ENCODE peak calls at places on chromosomes 12 and 14, in four cellular contexts. A, H, K and W are unnamed samples.

GRCh38 chr12:44317651-44318126 is 481.8 kb downstream of the TMEM117 start:
- DNase-seq in A (no peak), H (no peak), K (no peak), W (no peak)

GRCh38 chr14:71105177-71105576 is 197.9 kb downstream of the PCNX1 start:
- DNase-seq in A (no peak), H (no peak), K (no peak), W (no peak)

GRCh38 chr14:68628605-68629310 is 164.1 kb downstream of the ZFP36L1 start:
- DNase-seq in A (no peak), H (peak), K (peak), W (no peak)

GRCh38 chr12:10184261-10184843 is 5.5 kb downstream of the TMEM52B start:
- DNase-seq in A (no peak), H (no peak), K (no peak), W (no peak)

GRCh38 chr12:74337951-74338350 is 199.7 kb upstream of the ATXN7L3B start:
- DNase-seq in A (no peak), H (no peak), K (no peak), W (peak)

GRCh38 chr14:53109028-53109687 is 44.0 kb downstream of the DDHD1 start:
- DNase-seq in A (no peak), H (no peak), K (no peak), W (no peak)

GRCh38 chr12:81416571-81416970 is 338.7 kb downstream of the ACSS3 start:
- DNase-seq in A (no peak), H (no peak), K (no peak), W (no peak)

GRCh38 chr14:91835197-91835919 is 32.0 kb downstream of the TC2N start:
- DNase-seq in A (no peak), H (no peak), K (no peak), W (no peak)

GRCh38 chr12:114616081-114616480 is 67.9 kb downstream of the TBX3 start:
- DNase-seq in A (no peak), H (peak), K (no peak), W (no peak)

GRCh38 chr12:2891240-2892053 is 756 bp downstream of the TULP3 start:
- DNase-seq in A (peak), H (peak), K (peak), W (peak)

GRCh38 chr14:68815288-68816182 is 22.7 kb upstream of the ZFP36L1 start:
- DNase-seq in A (peak), H (no peak), K (no peak), W (no peak)

GRCh38 chr12:7219599-7220243 is 30.2 kb downstream of the PEX5 start:
- DNase-seq in A (no peak), H (peak), K (peak), W (peak)

GRCh38 chr14:102140750-102141145 is 1.1 kb downstream of the WDR20 start:
- DNase-seq in A (no peak), H (no peak), K (no peak), W (no peak)

GRCh38 chr14:102140027-102140749 is 491 bp downstream of the WDR20 start:
- DNase-seq in A (peak), H (no peak), K (peak), W (peak)

GRCh38 chr14:102138535-102138934 is 1.2 kb upstream of the WDR20 start:
- DNase-seq in A (no peak), H (no peak), K (no peak), W (no peak)

GRCh38 chr14:102138935-102139247 is 806 bp upstream of the WDR20 start:
- DNase-seq in A (no peak), H (no peak), K (no peak), W (peak)

DNA sequence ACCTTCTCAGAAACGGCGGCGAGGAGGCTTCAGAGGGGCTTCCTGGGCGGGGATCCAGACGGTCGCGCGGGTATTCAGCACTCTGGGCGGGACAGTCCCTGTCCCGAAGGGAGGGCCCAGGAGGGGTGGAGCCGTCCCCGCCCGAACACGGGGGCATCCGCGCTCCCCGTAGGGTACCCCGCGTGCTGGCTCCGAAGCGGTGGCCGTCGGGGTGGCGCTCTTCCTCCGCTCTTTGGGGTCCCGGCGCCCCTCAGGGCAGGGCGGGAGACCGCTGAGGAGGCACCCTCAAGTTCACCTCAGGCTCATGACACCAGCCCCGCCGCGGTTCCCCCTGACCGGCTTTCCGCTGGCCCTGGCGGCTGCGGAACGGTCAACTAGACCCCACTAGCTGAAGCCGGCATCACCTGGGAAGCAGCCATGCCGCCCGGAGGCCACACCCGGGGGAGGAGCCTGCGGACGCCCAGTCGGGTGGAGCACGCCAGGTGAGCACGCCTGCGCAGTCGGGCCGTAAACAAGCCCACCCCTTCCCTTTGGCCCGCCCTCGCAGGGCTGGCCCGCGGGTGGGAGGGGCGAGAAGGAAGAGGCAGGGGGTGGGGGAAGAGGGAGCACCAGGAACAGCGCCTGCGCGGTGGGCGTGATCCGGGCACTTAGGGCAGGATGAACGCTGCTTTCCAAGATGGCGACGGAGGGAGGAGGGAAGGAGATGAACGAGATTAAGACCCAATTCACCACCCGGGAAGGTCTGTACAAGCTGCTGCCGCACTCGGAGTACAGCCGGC is at the start of gene WDR20:
- DNase-seq in A (peak), H (peak), K (peak), W (peak)
- TF ChIP-seq POLR2A in A (peak), H (no peak), K (peak), W (peak)

GRCh38 chr14:64715628-64716412 is 11.6 kb downstream of the PLEKHG3 start:
- DNase-seq in A (no peak), H (no peak), K (no peak), W (no peak)
- TF ChIP-seq POLR2A in A (no peak), H (no peak), K (no peak), W (no peak)

GRCh38 chr12:119681953-119682352 is 14.0 kb downstream of the PRKAB1 start:
- DNase-seq in A (no peak), H (no peak), K (no peak), W (no peak)
- TF ChIP-seq POLR2A in A (no peak), H (no peak), K (no peak), W (no peak)

GRCh38 chr12:101594700-101595099 is at the start of gene MYBPC1:
- DNase-seq in A (no peak), H (no peak), K (no peak), W (no peak)
- TF ChIP-seq POLR2A in A (no peak), H (no peak), K (no peak), W (no peak)

GRCh38 chr14:106843951-106844483 is 1317.6 kb downstream of the TMEM121 start:
- DNase-seq in A (no peak), H (no peak), K (peak), W (no peak)

GRCh38 chr14:106845286-106846087 is 1319.1 kb downstream of the TMEM121 start:
- DNase-seq in A (peak), H (no peak), K (peak), W (no peak)

GRCh38 chr14:106843376-106843775 is 1317.0 kb downstream of the TMEM121 start:
- DNase-seq in A (no peak), H (no peak), K (no peak), W (no peak)

GRCh38 chr14:106846218-106846617 is 1319.8 kb downstream of the TMEM121 start:
- DNase-seq in A (no peak), H (no peak), K (no peak), W (no peak)

GRCh38 chr14:106844608-106845285 is 1318.4 kb downstream of the TMEM121 start:
- DNase-seq in A (peak), H (peak), K (peak), W (no peak)
- TF ChIP-seq POLR2A in A (peak), H (no peak), K (no peak), W (no peak)

GRCh38 chr14:89977668-89978067 is 21.9 kb downstream of the TDP1 start:
- DNase-seq in A (no peak), H (no peak), K (no peak), W (no peak)
- TF ChIP-seq POLR2A in A (no peak), H (no peak), K (no peak), W (no peak)